ENCODE peak calls at places on chromosomes 11 and 22, in nine cellular contexts. Y is fibroblast of lung, V is cardiac fibroblast, C is heart left ventricle, E is kidney epithelial cell, D is adrenal gland, P is esophagus squamous epithelium, W is astrocyte of the spinal cord, T is right cardiac atrium. Z is an unnamed sample.

GRCh38 chr11:69975822-69976221 is 102.3 kb upstream of the ANO1 start:
- DNase-seq in E (no peak), V (no peak), Y (no peak), T (no peak), C (no peak), P (no peak), W (no peak), D (no peak), Z (no peak)

GRCh38 chr11:2208691-2209369 is 37.2 kb upstream of the TH start:
- DNase-seq in E (no peak), C (no peak), P (no peak), Y (no peak), V (no peak), D (peak), T (no peak), W (no peak), Z (no peak)

GRCh38 chr11:70570693-70571395 is 172.5 kb downstream of the CTTN start:
- DNase-seq in D (no peak), C (no peak), E (no peak), Y (no peak), W (no peak), V (no peak), P (no peak), T (no peak), Z (no peak)

GRCh38 chr22:35568751-35569725 is 28.4 kb downstream of the RASD2 start:
- DNase-seq in E (peak), T (no peak), Y (peak), W (peak), P (no peak), C (peak), D (no peak), V (peak), Z (no peak)

GRCh38 chr11:96279421-96280290 is 63.3 kb downstream of the MAML2 start:
- DNase-seq in V (peak), P (no peak), D (no peak), W (peak), Y (peak), C (no peak), T (no peak), E (no peak), Z (no peak)

GRCh38 chr22:25890651-25891050 is 148.7 kb downstream of the MYO18B start:
- DNase-seq in D (no peak), E (no peak), T (no peak), P (no peak), C (no peak), Y (no peak), W (no peak), V (no peak), Z (no peak)

GRCh38 chr11:122852071-122852831 is 14.0 kb downstream of the CRTAM start:
- DNase-seq in W (peak), D (no peak), C (no peak), Y (peak), V (no peak), E (no peak), T (no peak), P (no peak), Z (no peak)

GRCh38 chr11:20604864-20605601 is 5.6 kb downstream of the SLC6A5 start:
- DNase-seq in V (no peak), C (no peak), Y (no peak), D (no peak), T (no peak), E (no peak), P (no peak), W (no peak), Z (no peak)

GRCh38 chr11:133239530-133239929 is 292.8 kb downstream of the OPCML start:
- DNase-seq in T (no peak), E (no peak), V (no peak), D (no peak), W (no peak), P (no peak), C (no peak), Y (no peak), Z (no peak)

GRCh38 chr11:71452354-71453020 is 516 bp upstream of the NADSYN1 start:
- DNase-seq in D (peak), Y (peak), T (peak), P (no peak), V (peak), C (peak), E (no peak), W (peak), Z (no peak)

GRCh38 chr11:71478216-71478840 is 25.3 kb downstream of the NADSYN1 start:
- DNase-seq in D (no peak), W (no peak), T (no peak), Y (no peak), E (no peak), P (no peak), V (no peak), C (no peak), Z (no peak)

GRCh38 chr11:2844116-2844515 is 41.5 kb downstream of the CDKN1C start:
- DNase-seq in V (no peak), C (no peak), T (no peak), E (no peak), Y (no peak), D (no peak), P (no peak), W (no peak), Z (no peak)

GRCh38 chr11:71476926-71477636 is 24.1 kb downstream of the NADSYN1 start:
- DNase-seq in C (no peak), D (no peak), T (no peak), E (no peak), V (no peak), Y (no peak), P (no peak), W (no peak), Z (no peak)

GRCh38 chr22:27416553-27417427 is 384.8 kb downstream of the MN1 start:
- DNase-seq in Y (peak), T (peak), W (peak), C (no peak), D (no peak), E (peak), P (no peak), V (peak), Z (no peak)

GRCh38 chr11:61694971-61695706 is 14.9 kb downstream of the DAGLA start:
- DNase-seq in W (no peak), T (peak), C (peak), P (no peak), Y (no peak), D (peak), E (no peak), V (no peak), Z (no peak)

GRCh38 chr22:46537946-46538815 is 761 bp upstream of the CELSR1 start:
- DNase-seq in W (peak), D (no peak), V (peak), Y (peak), P (no peak), E (no peak), C (no peak), T (peak), Z (peak)

GRCh38 chr11:129192150-129192549 is at the start of gene ARHGAP32:
- DNase-seq in D (no peak), E (peak), P (no peak), V (no peak), T (no peak), W (no peak), C (no peak), Y (no peak), Z (no peak)

GRCh38 chr22:23137905-23138520 is 3.8 kb downstream of the RSPH14 start:
- DNase-seq in P (no peak), W (peak), C (no peak), D (no peak), E (no peak), Y (no peak), V (no peak), T (peak), Z (no peak)

GRCh38 chr11:2677127-2677526 is 22.7 kb downstream of the KCNQ1OT1 start:
- DNase-seq in V (no peak), E (no peak), T (no peak), P (no peak), Y (no peak), C (no peak), D (no peak), W (no peak), Z (no peak)

GRCh38 chr11:128095459-128096096 is 491.8 kb downstream of the ETS1 start:
- DNase-seq in E (peak), P (no peak), C (no peak), W (peak), D (no peak), V (peak), T (no peak), Y (peak), Z (no peak)

GRCh38 chr11:31397239-31397834 is 27.7 kb downstream of the DNAJC24 start:
- DNase-seq in C (no peak), P (no peak), V (peak), T (no peak), W (peak), Y (peak), D (no peak), E (no peak), Z (no peak)

GRCh38 chr11:70825893-70826540 is 426.4 kb downstream of the SHANK2 start:
- DNase-seq in T (no peak), D (peak), E (no peak), P (no peak), Y (no peak), C (no peak), V (peak), W (no peak), Z (no peak)

GRCh38 chr11:93099811-93100210 is 98.0 kb downstream of the SLC36A4 start:
- DNase-seq in D (no peak), P (no peak), W (peak), E (no peak), V (peak), C (no peak), T (no peak), Y (no peak), Z (no peak)

GRCh38 chr22:30304495-30305244 is 15.4 kb upstream of the CASTOR1 start:
- DNase-seq in P (no peak), E (no peak), V (no peak), D (no peak), T (peak), C (no peak), Y (no peak), W (no peak), Z (no peak)

GRCh38 chr22:47169801-47170140 is 407.3 kb downstream of the TBC1D22A start:
- DNase-seq in W (no peak), C (no peak), P (no peak), V (no peak), Y (no peak), E (no peak), D (no peak), T (no peak), Z (no peak)

GRCh38 chr11:122820158-122820557 is 18.1 kb upstream of the CRTAM start:
- DNase-seq in C (no peak), W (no peak), P (no peak), T (no peak), E (no peak), V (no peak), D (no peak), Y (no peak), Z (no peak)

GRCh38 chr11:112734207-112734606 is 227.0 kb upstream of the NCAM1 start:
- DNase-seq in W (peak), E (no peak), D (no peak), P (no peak), C (peak), V (peak), T (peak), Y (peak), Z (no peak)

GRCh38 chr22:45865561-45866397 is 111.2 kb downstream of the WNT7B start:
- DNase-seq in T (peak), P (no peak), C (no peak), W (no peak), E (no peak), V (no peak), Y (no peak), D (no peak), Z (no peak)

GRCh38 chr11:35980646-35981402 is 37.0 kb downstream of the LDLRAD3 start:
- DNase-seq in P (no peak), E (no peak), W (peak), C (no peak), D (no peak), T (no peak), V (peak), Y (peak), Z (no peak)

GRCh38 chr11:34449013-34449412 is 10.3 kb downstream of the CAT start:
- DNase-seq in E (peak), Y (no peak), V (no peak), C (no peak), T (no peak), P (no peak), W (peak), D (no peak), Z (no peak)

GRCh38 chr22:30574095-30574981 is at the start of gene GAL3ST1:
- DNase-seq in T (no peak), D (no peak), C (no peak), W (no peak), Y (no peak), V (no peak), E (no peak), P (no peak), Z (peak)

GRCh38 chr11:119702261-119702591 is 26.8 kb downstream of the NECTIN1 start:
- DNase-seq in C (no peak), P (no peak), Y (peak), E (no peak), D (no peak), V (no peak), W (peak), T (no peak), Z (peak)

GRCh38 chr22:32444068-32444467 is 20.2 kb downstream of the BPIFC start:
- DNase-seq in E (no peak), T (no peak), W (no peak), C (no peak), Y (no peak), V (peak), P (no peak), D (no peak), Z (peak)

GRCh38 chr11:2215561-2216399 is 44.2 kb upstream of the TH start:
- DNase-seq in D (no peak), V (no peak), P (no peak), Y (no peak), C (no peak), W (no peak), E (no peak), T (no peak), Z (no peak)

GRCh38 chr11:35166369-35167360 is 27.7 kb downstream of the CD44 start:
- DNase-seq in D (no peak), V (peak), E (peak), W (peak), P (no peak), Y (peak), C (no peak), T (no peak), Z (no peak)

GRCh38 chr11:3905080-3905953 is 49.9 kb downstream of the STIM1 start:
- DNase-seq in D (peak), C (no peak), V (peak), Y (peak), P (no peak), T (no peak), E (peak), W (peak), Z (no peak)

GRCh38 chr11:13850256-13851010 is 112.1 kb upstream of the SPON1 start:
- DNase-seq in W (no peak), C (no peak), V (no peak), D (no peak), E (no peak), Y (no peak), P (no peak), T (no peak), Z (no peak)

GRCh38 chr11:47410404-47411264 is 2.2 kb downstream of the SLC39A13 start:
- DNase-seq in V (no peak), T (no peak), C (no peak), P (no peak), Y (no peak), W (no peak), E (no peak), D (no peak), Z (no peak)
- H3K4me3 ChIP-seq in V (peak), T (no peak), C (no peak), P (peak), Y (peak), W (peak), E (no peak), D (no peak), Z (no peak)

DNA sequence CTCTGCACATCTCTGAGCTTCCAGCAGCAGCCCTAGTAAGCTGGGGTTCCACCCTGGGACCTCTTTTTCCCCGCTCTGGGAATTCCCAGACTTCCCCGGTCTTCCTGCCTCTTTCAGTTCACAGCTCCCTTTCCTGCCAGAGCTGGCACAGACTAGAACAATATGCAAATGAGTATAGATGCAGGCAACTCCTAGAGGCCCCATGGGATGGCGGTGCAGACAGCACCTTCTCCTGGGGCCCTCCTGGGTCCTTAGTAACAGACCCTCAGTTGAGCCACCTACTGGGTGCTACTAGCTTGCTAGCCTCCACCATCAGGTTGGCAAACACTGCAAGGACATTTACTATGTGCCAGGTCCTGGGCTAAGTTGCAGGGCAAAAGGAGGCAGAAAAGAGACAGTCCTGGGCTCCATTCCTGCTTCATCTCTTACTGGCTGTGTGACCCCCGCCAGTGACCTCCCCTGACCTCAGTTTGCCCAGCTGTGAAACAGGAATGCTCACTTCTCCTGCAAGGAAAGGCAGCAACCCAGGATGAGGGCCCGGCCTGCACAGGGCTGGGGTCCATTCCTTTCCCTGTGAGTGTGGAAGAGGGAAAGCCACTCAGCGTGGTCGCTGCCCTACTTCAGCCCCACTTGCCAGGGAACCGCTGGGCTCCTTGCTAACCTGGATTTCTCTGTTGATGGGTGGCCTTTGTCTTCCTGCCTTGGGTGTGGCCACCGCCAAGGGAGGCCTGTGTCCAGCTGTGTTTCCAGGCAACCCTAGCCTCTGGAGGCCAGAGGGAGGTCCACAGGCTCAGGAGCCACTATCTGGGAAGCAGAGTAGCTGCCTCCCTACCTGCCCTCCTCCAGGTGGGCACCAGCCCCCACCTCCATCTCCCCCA is 7.3 kb downstream of the RELT start:
- DNase-seq in V (peak), W (no peak), C (no peak), Y (peak), D (no peak), E (no peak), P (no peak), T (peak), Z (no peak)
- H3K4me3 ChIP-seq in V (no peak), W (no peak), C (no peak), Y (no peak), D (no peak), E (no peak), P (no peak), T (no peak), Z (no peak)

GRCh38 chr11:79617561-79617960 is 176.7 kb upstream of the TENM4 start:
- DNase-seq in V (no peak), P (no peak), E (peak), Y (no peak), T (no peak), D (no peak), C (no peak), W (no peak), Z (no peak)

GRCh38 chr11:79626135-79626748 is 185.4 kb upstream of the TENM4 start:
- DNase-seq in W (no peak), E (no peak), P (no peak), T (no peak), C (no peak), V (no peak), D (no peak), Y (no peak), Z (no peak)

GRCh38 chr11:79623375-79623774 is 182.5 kb upstream of the TENM4 start:
- DNase-seq in E (no peak), V (no peak), D (no peak), P (no peak), Y (no peak), T (no peak), C (no peak), W (no peak), Z (no peak)
- H3K4me3 ChIP-seq in E (no peak), V (no peak), D (no peak), P (no peak), Y (no peak), T (no peak), C (no peak), W (no peak), Z (no peak)

GRCh38 chr11:118215262-118215661 is 9.5 kb downstream of the JAML start:
- DNase-seq in C (no peak), Y (no peak), E (no peak), D (no peak), V (no peak), W (no peak), T (no peak), P (no peak), Z (no peak)
- H3K4me3 ChIP-seq in C (no peak), Y (no peak), E (no peak), D (no peak), V (no peak), W (no peak), T (no peak), P (no peak), Z (no peak)

GRCh38 chr11:67613960-67614715 is 7.4 kb downstream of the NDUFV1 start:
- DNase-seq in T (peak), C (peak), E (no peak), V (peak), D (peak), Y (peak), W (peak), P (no peak), Z (peak)

GRCh38 chr11:67615455-67616430 is 9.0 kb downstream of the NDUFV1 start:
- DNase-seq in D (no peak), W (no peak), P (no peak), E (no peak), C (peak), T (peak), V (peak), Y (no peak), Z (peak)

GRCh38 chr11:67613313-67613959 is 6.7 kb downstream of the NDUFV1 start:
- DNase-seq in P (no peak), V (no peak), C (no peak), T (peak), D (no peak), Y (no peak), E (no peak), W (no peak), Z (no peak)

GRCh38 chr11:67616431-67617242 is 9.9 kb downstream of the NDUFV1 start:
- DNase-seq in E (no peak), Y (no peak), W (no peak), T (peak), D (no peak), V (no peak), P (no peak), C (no peak), Z (no peak)

DNA sequence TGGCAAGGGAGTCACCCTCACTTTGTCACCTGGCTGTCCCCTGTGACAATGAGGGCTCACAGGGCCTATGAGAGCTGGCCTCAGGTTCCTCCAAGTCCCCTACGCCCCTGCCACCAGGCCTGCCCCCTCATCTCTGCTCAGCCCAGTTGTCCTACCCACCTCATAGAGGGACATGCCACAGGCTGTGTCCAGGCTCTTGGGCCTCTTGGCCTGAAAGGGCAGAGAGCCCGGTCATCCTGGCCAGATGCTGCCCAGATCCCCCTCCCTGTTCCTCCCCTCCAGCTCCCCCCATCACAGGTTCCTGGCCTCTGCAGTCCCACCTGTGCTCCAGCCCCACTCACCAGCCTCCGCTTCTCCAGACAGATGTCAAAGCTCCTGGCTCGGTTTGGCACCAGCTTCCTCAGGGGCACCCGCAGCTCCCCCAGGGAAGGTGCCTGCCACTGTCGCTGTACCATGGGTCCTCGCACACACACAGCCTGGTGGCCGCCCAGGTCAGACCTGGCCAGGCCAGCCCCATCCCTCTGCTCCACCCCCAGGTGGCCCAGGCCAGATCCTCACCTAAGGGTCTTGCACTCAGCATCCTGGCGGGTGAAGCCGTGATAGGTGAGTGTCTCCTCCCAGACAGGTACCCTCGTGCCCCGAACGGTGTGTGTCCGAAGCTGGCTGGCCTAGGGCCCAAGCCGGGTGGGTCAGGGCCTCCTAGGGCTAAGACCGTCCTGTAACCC is 8.2 kb downstream of the NDUFV1 start:
- DNase-seq in V (no peak), T (peak), Y (no peak), W (no peak), D (no peak), P (no peak), E (no peak), C (no peak), Z (no peak)
- H3K4me3 ChIP-seq in V (no peak), T (no peak), Y (no peak), W (no peak), D (no peak), P (peak), E (no peak), C (no peak), Z (no peak)

DNA sequence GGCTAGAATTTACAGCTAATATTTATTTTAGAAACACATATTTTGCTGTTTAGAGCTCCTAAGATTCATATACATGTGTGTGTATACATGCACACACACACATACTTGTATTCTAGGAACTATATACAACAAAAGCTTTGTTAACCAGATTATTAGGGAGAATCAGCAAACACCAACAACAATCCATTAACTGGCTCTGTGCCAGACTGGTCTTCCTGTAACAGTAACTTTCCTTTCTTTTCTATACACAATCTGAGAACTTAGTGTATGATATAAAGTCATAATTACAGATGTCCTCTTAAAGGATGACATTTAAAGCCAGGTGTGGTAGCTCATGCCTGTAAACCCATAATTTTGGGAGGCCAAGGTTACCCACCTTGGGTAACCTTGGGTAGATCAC is 49.5 kb upstream of the CLNS1A start:
- DNase-seq in E (no peak), W (no peak), P (no peak), D (no peak), Y (no peak), V (no peak), C (no peak), T (no peak), Z (no peak)
- H3K4me3 ChIP-seq in E (no peak), W (no peak), P (no peak), D (no peak), Y (no peak), V (no peak), C (no peak), T (no peak), Z (no peak)

Z was measured in BE2C.